ENCODE peak calls at places on chromosomes 3 and 15, in four cellular contexts. B is stomach, U is sigmoid colon, P is GM23338. V is an unnamed sample.

GRCh38 chr15:101028321-101028720 is 109.2 kb downstream of the LRRK1 start:
- DNase-seq in B (peak; percentile 7), U (no peak), P (no peak), V (no peak)

GRCh38 chr15:87844031-87844430 is 412.5 kb downstream of the NTRK3 start:
- DNase-seq in B (no peak), U (no peak), P (no peak), V (no peak)

GRCh38 chr3:156536524-156537316 is 18.2 kb downstream of the SSR3 start:
- DNase-seq in B (no peak), U (no peak), P (no peak), V (no peak)

GRCh38 chr3:197372076-197372661 is 73.8 kb upstream of the DLG1 start:
- DNase-seq in B (peak; percentile 39), U (peak; percentile 58), P (peak; percentile 35), V (peak; percentile 29)

GRCh38 chr15:40567111-40567510 is 2.0 kb upstream of the RPUSD2 start:
- DNase-seq in B (no peak), U (no peak), P (peak; percentile 68), V (no peak)

GRCh38 chr3:71710906-71711494 is 14.2 kb downstream of the EIF4E3 start:
- DNase-seq in B (no peak), U (no peak), P (peak; percentile 83), V (no peak)

GRCh38 chr3:66592061-66592875 is 91.4 kb upstream of the LRIG1 start:
- DNase-seq in B (no peak), U (no peak), P (peak; percentile 66), V (no peak)

GRCh38 chr3:111797035-111797717 is 61.9 kb upstream of the PHLDB2 start:
- DNase-seq in B (no peak), U (no peak), P (no peak), V (no peak)

GRCh38 chr15:90481023-90481422 is 48.7 kb upstream of the CRTC3 start:
- DNase-seq in B (no peak), U (no peak), P (no peak), V (no peak)

GRCh38 chr3:128650096-128651050 is at the start of gene RPN1:
- DNase-seq in B (peak; percentile 98), U (peak; percentile 99), P (peak; percentile 96), V (peak; percentile 100)

GRCh38 chr15:78680416-78681068 is 39.5 kb upstream of the CHRNB4 start:
- DNase-seq in B (no peak), U (no peak), P (no peak), V (peak; percentile 71)

GRCh38 chr3:128906804-128907525 is 27.5 kb downstream of the ACAD9 start:
- DNase-seq in B (no peak), U (no peak), P (no peak), V (no peak)

GRCh38 chr3:16869606-16870005 is 15.1 kb upstream of the PLCL2 start:
- DNase-seq in B (no peak), U (no peak), P (no peak), V (no peak)

GRCh38 chr3:157360044-157360443 is 76.6 kb upstream of the PTX3 start:
- DNase-seq in B (no peak), U (no peak), P (no peak), V (no peak)

GRCh38 chr3:129122697-129123055 is 1.1 kb upstream of the RAB43 start:
- DNase-seq in B (peak; percentile 31), U (no peak), P (peak; percentile 66), V (no peak)

GRCh38 chr3:134094491-134094890 is 64.8 kb upstream of the SLCO2A1 start:
- DNase-seq in B (no peak), U (no peak), P (no peak), V (no peak)

GRCh38 chr3:4107430-4107829 is 195.7 kb upstream of the SETMAR start:
- DNase-seq in B (no peak), U (no peak), P (peak; percentile 59), V (no peak)

GRCh38 chr3:53069422-53070068 is 23.7 kb upstream of the SFMBT1 start:
- DNase-seq in B (no peak), U (peak; percentile 24), P (peak; percentile 45), V (peak; percentile 41)

GRCh38 chr3:108298056-108298455 is 1.7 kb downstream of the HHLA2 start:
- DNase-seq in B (no peak), U (no peak), P (no peak), V (no peak)
- TF ChIP-seq POLR2AphosphoS5 in B (no peak), U (no peak), P (no peak), V (no peak)

GRCh38 chr15:43932036-43932435 is 105.2 kb downstream of the WDR76 start:
- DNase-seq in B (no peak), U (no peak), P (no peak), V (no peak)

GRCh38 chr15:43932907-43933306 is 106.1 kb downstream of the WDR76 start:
- DNase-seq in B (no peak), U (no peak), P (no peak), V (no peak)

GRCh38 chr15:43930079-43930478 is 103.3 kb downstream of the WDR76 start:
- DNase-seq in B (no peak), U (no peak), P (peak; percentile 67), V (peak; percentile 28)

GRCh38 chr15:43928152-43928551 is 101.3 kb downstream of the WDR76 start:
- DNase-seq in B (no peak), U (no peak), P (peak; percentile 93), V (peak; percentile 20)

GRCh38 chr15:43930556-43930955 is 103.8 kb downstream of the WDR76 start:
- DNase-seq in B (no peak), U (no peak), P (no peak), V (peak; percentile 57)
- H3K4me1 ChIP-seq in B (no peaks in the 10 kb centered on the region), U (no peaks in the 10 kb centered on the region), P (peaks cover 60% of the 10 kb centered on the region), V (no peaks in the 10 kb centered on the region)

DNA sequence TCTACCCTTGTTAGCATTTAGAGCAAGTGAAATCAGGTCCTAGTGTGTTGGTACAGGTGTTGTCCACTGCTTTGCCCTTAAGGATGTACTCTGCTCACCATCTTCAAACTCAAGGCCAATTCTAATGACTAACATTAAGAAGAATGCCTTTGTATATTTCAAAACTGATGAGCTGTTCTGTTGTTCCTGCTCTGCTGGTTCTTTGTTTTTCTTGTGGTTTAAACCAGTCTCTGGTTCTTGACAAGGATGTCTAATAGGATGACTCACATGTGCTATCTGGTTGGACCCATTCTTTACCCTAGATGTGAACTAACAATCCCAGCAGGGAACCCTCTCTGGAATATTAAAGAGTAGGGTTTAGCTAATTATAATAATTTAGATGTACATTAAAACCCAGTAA is 17.3 kb downstream of the ABHD5 start:
- DNase-seq in B (no peak), U (no peak), P (no peak), V (no peak)
- TF ChIP-seq POLR2AphosphoS5 in B (peak; percentile 20), U (no peak), P (no peak), V (no peak)

DNA sequence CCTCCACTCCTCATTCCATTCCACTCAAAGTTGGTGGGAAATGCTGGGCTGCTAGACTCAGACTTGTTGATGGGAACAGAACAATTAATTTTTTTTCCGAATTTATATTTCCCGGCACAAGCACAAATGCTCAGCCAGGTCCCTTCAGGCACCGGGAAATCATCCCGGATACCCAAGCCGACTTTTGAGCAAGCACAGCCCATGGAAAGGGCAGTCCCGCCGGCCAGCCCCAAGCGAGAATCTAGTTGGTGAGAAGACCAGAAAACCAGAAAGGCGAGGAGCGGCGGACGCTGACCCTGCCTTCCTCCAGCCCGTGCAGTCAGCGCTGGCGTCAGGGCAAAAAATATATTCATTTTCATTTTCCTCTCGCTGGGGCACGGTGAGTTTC is 758 bp upstream of the ZIC4 start:
- DNase-seq in B (no peak), U (no peak), P (peak; percentile 59), V (no peak)
- H3K4me1 ChIP-seq in B (peaks cover 19% of the 10 kb centered on the region), U (peaks cover 30% of the 10 kb centered on the region), P (peaks cover 81% of the 10 kb centered on the region), V (peaks cover 16% of the 10 kb centered on the region)

GRCh38 chr3:135927170-135927569 is 38.4 kb upstream of the PPP2R3A start:
- DNase-seq in B (no peak), U (no peak), P (no peak), V (no peak)
- TF ChIP-seq POLR2AphosphoS5 in B (no peak), U (no peak), P (no peak), V (no peak)